ENCODE peak calls at places on chromosomes 3 and 15, in ten cellular contexts. One of them, this sample, is unnamed.
A peak's percentile ranks its signal among the peaks of the same experiment; 100 is the strongest.

GRCh38 chr3:63015614-63016016 is 140.4 kb upstream of the CADPS start:
- DNase-seq in breast epithelium: no peak
- DNase-seq in IMR-90: no peak
- DNase-seq in body of pancreas: no peak
- DNase-seq in testis: no peak
- DNase-seq in HepG2: peak; percentile 3
- DNase-seq in stomach: no peak
- DNase-seq in right lobe of liver: no peak
- DNase-seq in H54: no peak
- DNase-seq in A549: peak; percentile 0
- DNase-seq in this sample: no peak

GRCh38 chr3:140456974-140457373 is 220.9 kb upstream of the TRIM42 start:
- DNase-seq in breast epithelium: no peak
- DNase-seq in IMR-90: no peak
- DNase-seq in body of pancreas: no peak
- DNase-seq in testis: no peak
- DNase-seq in HepG2: no peak
- DNase-seq in stomach: no peak
- DNase-seq in right lobe of liver: no peak
- DNase-seq in H54: no peak
- DNase-seq in A549: no peak
- DNase-seq in this sample: no peak

GRCh38 chr15:20352241-20353200 is 189.1 kb downstream of the GOLGA6L6 start:
- DNase-seq in breast epithelium: peak; percentile 50
- DNase-seq in IMR-90: no peak
- DNase-seq in body of pancreas: peak; percentile 5
- DNase-seq in testis: no peak
- DNase-seq in HepG2: no peak
- DNase-seq in stomach: no peak
- DNase-seq in right lobe of liver: no peak
- DNase-seq in H54: no peak
- DNase-seq in A549: no peak
- DNase-seq in this sample: no peak

GRCh38 chr3:143337387-143337786 is 217.8 kb downstream of the CHST2 start:
- DNase-seq in breast epithelium: no peak
- DNase-seq in IMR-90: no peak
- DNase-seq in body of pancreas: no peak
- DNase-seq in testis: no peak
- DNase-seq in HepG2: no peak
- DNase-seq in stomach: no peak
- DNase-seq in right lobe of liver: no peak
- DNase-seq in H54: no peak
- DNase-seq in A549: no peak
- DNase-seq in this sample: no peak

GRCh38 chr3:185997130-185997529 is 59.3 kb upstream of the TRA2B start:
- DNase-seq in breast epithelium: no peak
- DNase-seq in IMR-90: no peak
- DNase-seq in body of pancreas: peak; percentile 20
- DNase-seq in testis: no peak
- DNase-seq in HepG2: no peak
- DNase-seq in stomach: no peak
- DNase-seq in right lobe of liver: no peak
- DNase-seq in H54: no peak
- DNase-seq in A549: no peak
- DNase-seq in this sample: no peak

GRCh38 chr3:49721861-49722781 is 1.6 kb downstream of the GMPPB start:
- DNase-seq in breast epithelium: peak; percentile 51
- DNase-seq in IMR-90: no peak
- DNase-seq in body of pancreas: no peak
- DNase-seq in testis: no peak
- DNase-seq in HepG2: no peak
- DNase-seq in stomach: no peak
- DNase-seq in right lobe of liver: no peak
- DNase-seq in H54: no peak
- DNase-seq in A549: no peak
- DNase-seq in this sample: no peak

GRCh38 chr15:53072077-53072476 is 281.9 kb upstream of the ONECUT1 start:
- DNase-seq in breast epithelium: peak; percentile 52
- DNase-seq in IMR-90: peak; percentile 8
- DNase-seq in body of pancreas: peak; percentile 99
- DNase-seq in testis: peak; percentile 52
- DNase-seq in HepG2: peak; percentile 35
- DNase-seq in stomach: peak; percentile 61
- DNase-seq in right lobe of liver: peak; percentile 68
- DNase-seq in H54: peak; percentile 40
- DNase-seq in A549: peak; percentile 88
- DNase-seq in this sample: peak; percentile 24

GRCh38 chr15:77436822-77437221 is 16.1 kb downstream of the HMG20A start:
- DNase-seq in breast epithelium: no peak
- DNase-seq in IMR-90: no peak
- DNase-seq in body of pancreas: no peak
- DNase-seq in testis: no peak
- DNase-seq in HepG2: no peak
- DNase-seq in stomach: no peak
- DNase-seq in right lobe of liver: no peak
- DNase-seq in H54: no peak
- DNase-seq in A549: no peak
- DNase-seq in this sample: no peak

GRCh38 chr15:86021281-86022264 is 58.1 kb upstream of the AGBL1 start:
- DNase-seq in breast epithelium: no peak
- DNase-seq in IMR-90: no peak
- DNase-seq in body of pancreas: peak; percentile 11
- DNase-seq in testis: no peak
- DNase-seq in HepG2: no peak
- DNase-seq in stomach: no peak
- DNase-seq in right lobe of liver: peak; percentile 27
- DNase-seq in H54: peak; percentile 26
- DNase-seq in A549: peak; percentile 24
- DNase-seq in this sample: no peak

GRCh38 chr3:128867200-128868125 is 12.0 kb upstream of the ACAD9 start:
- DNase-seq in breast epithelium: peak; percentile 28
- DNase-seq in IMR-90: no peak
- DNase-seq in body of pancreas: no peak
- DNase-seq in testis: no peak
- DNase-seq in HepG2: no peak
- DNase-seq in stomach: no peak
- DNase-seq in right lobe of liver: no peak
- DNase-seq in H54: no peak
- DNase-seq in A549: no peak
- DNase-seq in this sample: peak; percentile 36

GRCh38 chr3:50557106-50557505 is 10.4 kb downstream of the C3orf18 start:
- DNase-seq in breast epithelium: no peak
- DNase-seq in IMR-90: no peak
- DNase-seq in body of pancreas: no peak
- DNase-seq in testis: no peak
- DNase-seq in HepG2: no peak
- DNase-seq in stomach: no peak
- DNase-seq in right lobe of liver: no peak
- DNase-seq in H54: no peak
- DNase-seq in A549: no peak
- DNase-seq in this sample: no peak

GRCh38 chr3:123571264-123571972 is 13.4 kb downstream of the HACD2 start:
- DNase-seq in breast epithelium: no peak
- DNase-seq in IMR-90: no peak
- DNase-seq in body of pancreas: no peak
- DNase-seq in testis: no peak
- DNase-seq in HepG2: no peak
- DNase-seq in stomach: no peak
- DNase-seq in right lobe of liver: no peak
- DNase-seq in H54: no peak
- DNase-seq in A549: no peak
- DNase-seq in this sample: no peak

GRCh38 chr3:149095487-149095886 is 9.2 kb upstream of the HLTF start:
- DNase-seq in breast epithelium: no peak
- DNase-seq in IMR-90: no peak
- DNase-seq in body of pancreas: no peak
- DNase-seq in testis: no peak
- DNase-seq in HepG2: no peak
- DNase-seq in stomach: no peak
- DNase-seq in right lobe of liver: no peak
- DNase-seq in H54: no peak
- DNase-seq in A549: no peak
- DNase-seq in this sample: no peak

GRCh38 chr3:196968233-196969000 is at the start of gene PIGZ:
- DNase-seq in breast epithelium: no peak
- DNase-seq in IMR-90: no peak
- DNase-seq in body of pancreas: peak; percentile 58
- DNase-seq in testis: no peak
- DNase-seq in HepG2: no peak
- DNase-seq in stomach: peak; percentile 54
- DNase-seq in right lobe of liver: peak; percentile 53
- DNase-seq in H54: peak; percentile 71
- DNase-seq in A549: no peak
- DNase-seq in this sample: peak; percentile 80

GRCh38 chr3:61589856-61590255 is 28.5 kb downstream of the PTPRG start:
- DNase-seq in breast epithelium: no peak
- DNase-seq in IMR-90: peak; percentile 82
- DNase-seq in body of pancreas: no peak
- DNase-seq in testis: no peak
- DNase-seq in HepG2: no peak
- DNase-seq in stomach: no peak
- DNase-seq in right lobe of liver: no peak
- DNase-seq in H54: peak; percentile 58
- DNase-seq in A549: peak; percentile 35
- DNase-seq in this sample: no peak

GRCh38 chr3:53254190-53254809 is 1.5 kb downstream of the TKT start:
- DNase-seq in breast epithelium: no peak
- DNase-seq in IMR-90: no peak
- DNase-seq in body of pancreas: peak; percentile 71
- DNase-seq in testis: peak; percentile 35
- DNase-seq in HepG2: no peak
- DNase-seq in stomach: no peak
- DNase-seq in right lobe of liver: no peak
- DNase-seq in H54: no peak
- DNase-seq in A549: no peak
- DNase-seq in this sample: peak; percentile 66
- TF ChIP-seq POLR2A in breast epithelium: no peak
- TF ChIP-seq POLR2A in IMR-90: no peak
- TF ChIP-seq POLR2A in body of pancreas: no peak
- TF ChIP-seq POLR2A in testis: no peak
- TF ChIP-seq POLR2A in HepG2: no peak
- TF ChIP-seq POLR2A in stomach: no peak
- TF ChIP-seq POLR2A in right lobe of liver: no peak
- TF ChIP-seq POLR2A in H54: no peak
- TF ChIP-seq POLR2A in A549: no peak
- TF ChIP-seq POLR2A in this sample: no peak

GRCh38 chr15:66613743-66614142 is 47.9 kb upstream of the LCTL start:
- DNase-seq in breast epithelium: no peak
- DNase-seq in IMR-90: no peak
- DNase-seq in body of pancreas: no peak
- DNase-seq in testis: no peak
- DNase-seq in HepG2: no peak
- DNase-seq in stomach: no peak
- DNase-seq in right lobe of liver: no peak
- DNase-seq in H54: no peak
- DNase-seq in A549: no peak
- DNase-seq in this sample: no peak
- TF ChIP-seq POLR2A in breast epithelium: no peak
- TF ChIP-seq POLR2A in IMR-90: no peak
- TF ChIP-seq POLR2A in body of pancreas: no peak
- TF ChIP-seq POLR2A in testis: no peak
- TF ChIP-seq POLR2A in HepG2: no peak
- TF ChIP-seq POLR2A in stomach: no peak
- TF ChIP-seq POLR2A in right lobe of liver: no peak
- TF ChIP-seq POLR2A in H54: no peak
- TF ChIP-seq POLR2A in A549: no peak
- TF ChIP-seq POLR2A in this sample: no peak

DNA sequence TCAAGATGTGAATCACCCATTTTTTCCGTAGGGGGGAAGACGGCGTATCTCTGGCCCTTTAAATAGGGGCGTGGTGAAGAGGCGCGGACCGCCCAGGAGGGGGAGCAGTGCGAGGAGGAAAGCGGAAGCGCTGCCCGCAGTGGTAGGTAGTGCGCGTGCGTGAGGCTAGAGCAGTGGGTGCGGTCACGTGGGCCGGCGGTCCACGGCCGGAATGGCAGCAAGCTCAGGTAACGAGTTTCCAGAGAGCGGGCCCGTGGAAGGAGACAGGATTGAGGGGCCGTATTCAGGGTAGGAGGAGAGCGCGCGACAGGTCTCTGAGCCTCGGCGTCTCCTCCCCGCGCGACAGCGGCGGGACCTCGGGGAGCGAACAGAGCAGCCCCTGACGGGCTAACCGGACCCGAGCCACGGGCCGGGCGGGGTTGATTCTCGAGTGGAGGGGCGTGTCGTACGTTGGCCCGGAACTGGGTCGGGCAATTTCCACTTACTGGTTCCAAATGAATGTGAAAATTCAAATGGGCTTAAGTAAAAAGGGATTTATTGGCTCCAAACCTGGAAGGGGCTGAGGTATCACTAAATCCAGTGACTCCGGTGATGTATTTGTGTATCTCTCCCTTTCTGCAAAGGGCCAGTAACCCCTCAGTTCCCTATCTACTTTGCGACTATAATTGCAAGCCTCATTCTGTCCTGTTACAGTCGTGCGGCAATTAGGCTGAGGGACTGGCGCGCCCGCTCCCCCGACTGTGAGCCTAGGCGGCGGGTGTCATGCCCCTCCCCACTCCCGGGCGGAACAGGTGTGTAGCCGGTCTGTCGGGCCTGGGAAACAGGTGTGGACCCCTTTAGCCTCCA is at the start of gene VPS8:
- DNase-seq in breast epithelium: peak; percentile 94
- DNase-seq in IMR-90: peak; percentile 93
- DNase-seq in body of pancreas: peak; percentile 97
- DNase-seq in testis: peak; percentile 97
- DNase-seq in HepG2: peak; percentile 89
- DNase-seq in stomach: peak; percentile 97
- DNase-seq in right lobe of liver: peak; percentile 97
- DNase-seq in H54: peak; percentile 95
- DNase-seq in A549: peak; percentile 91
- DNase-seq in this sample: peak; percentile 98
- TF ChIP-seq POLR2A in breast epithelium: peak; percentile 58
- TF ChIP-seq POLR2A in IMR-90: peak; percentile 72
- TF ChIP-seq POLR2A in body of pancreas: peak; percentile 87
- TF ChIP-seq POLR2A in testis: no peak
- TF ChIP-seq POLR2A in HepG2: peak; percentile 76
- TF ChIP-seq POLR2A in stomach: no peak
- TF ChIP-seq POLR2A in right lobe of liver: peak; percentile 73
- TF ChIP-seq POLR2A in H54: peak; percentile 90
- TF ChIP-seq POLR2A in A549: peak; percentile 90
- TF ChIP-seq POLR2A in this sample: peak; percentile 79

DNA sequence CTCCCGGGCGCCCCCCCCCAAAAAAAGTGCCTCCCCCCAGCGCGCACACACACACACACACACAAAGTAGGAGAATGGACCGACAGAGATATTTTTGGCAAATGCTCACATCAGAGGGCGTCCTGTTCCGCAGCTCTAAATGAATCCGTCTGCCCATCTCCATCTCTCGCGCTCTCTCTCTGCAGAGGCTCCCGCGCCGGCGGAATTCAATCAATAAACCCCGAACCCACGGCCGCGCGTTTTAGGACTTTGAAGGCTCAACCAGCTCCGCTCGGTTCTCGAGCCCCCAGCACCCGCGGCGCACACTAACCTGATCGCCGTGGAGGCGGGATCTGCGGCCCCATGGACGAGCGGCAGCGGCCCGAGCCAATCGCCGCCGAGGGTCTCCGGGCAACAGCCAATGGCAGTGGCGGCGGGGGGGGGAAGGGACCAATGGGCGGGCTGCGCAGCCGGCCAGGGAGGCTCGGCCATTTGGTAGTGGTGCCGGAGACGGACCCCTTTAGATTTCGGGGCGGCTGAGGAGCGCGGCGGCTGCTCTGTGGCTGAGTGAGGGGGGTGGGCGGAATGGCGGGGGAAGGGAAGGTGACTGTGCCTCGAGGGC is at the start of gene ANP32A:
- DNase-seq in breast epithelium: peak; percentile 97
- DNase-seq in IMR-90: peak; percentile 91
- DNase-seq in body of pancreas: peak; percentile 96
- DNase-seq in testis: peak; percentile 97
- DNase-seq in HepG2: peak; percentile 85
- DNase-seq in stomach: peak; percentile 96
- DNase-seq in right lobe of liver: peak; percentile 98
- DNase-seq in H54: peak; percentile 92
- DNase-seq in A549: peak; percentile 97
- DNase-seq in this sample: peak; percentile 97
- TF ChIP-seq POLR2A in breast epithelium: peak; percentile 29
- TF ChIP-seq POLR2A in IMR-90: no peak
- TF ChIP-seq POLR2A in body of pancreas: peak; percentile 74
- TF ChIP-seq POLR2A in testis: peak; percentile 16
- TF ChIP-seq POLR2A in HepG2: no peak
- TF ChIP-seq POLR2A in stomach: no peak
- TF ChIP-seq POLR2A in right lobe of liver: peak; percentile 72
- TF ChIP-seq POLR2A in H54: peak; percentile 44
- TF ChIP-seq POLR2A in A549: peak; percentile 36
- TF ChIP-seq POLR2A in this sample: peak; percentile 52

This sample was measured in erythroblast.